ENCODE peak calls at places on chromosomes 4 and X, in four cellular contexts. X is right lobe of liver, I is endothelial cell, U is MCF 10A. M is an unnamed sample.

GRCh38 chr4:158590219-158590618 is 68.5 kb downstream of the RXFP1 start:
- DNase-seq in X (no peak), I (no peak), U (no peak), M (no peak)

GRCh38 chrX:45716747-45717146 is 516.1 kb upstream of the DIPK2B start:
- DNase-seq in X (no peak), I (no peak), U (no peak), M (no peak)

GRCh38 chrX:134171661-134172587 is 65.1 kb upstream of the CCDC160 start:
- DNase-seq in X (no peak), I (peak; percentile 27), U (no peak), M (peak; percentile 28)

GRCh38 chr4:27412617-27413016 is 552.0 kb downstream of the STIM2 start:
- DNase-seq in X (no peak), I (no peak), U (peak; percentile 20), M (no peak)

GRCh38 chr4:40954119-40954668 is 204.4 kb downstream of the NSUN7 start:
- DNase-seq in X (no peak), I (no peak), U (no peak), M (no peak)

GRCh38 chr4:52990706-52991105 is 128.6 kb downstream of the RASL11B start:
- DNase-seq in X (no peak), I (no peak), U (no peak), M (no peak)

GRCh38 chr4:74016068-74016467 is 17.6 kb upstream of the CXCL5 start:
- DNase-seq in X (no peak), I (no peak), U (no peak), M (no peak)

GRCh38 chr4:41525129-41525528 is 12.8 kb upstream of the LIMCH1 start:
- DNase-seq in X (no peak), I (no peak), U (peak; percentile 69), M (no peak)

GRCh38 chrX:68571292-68572256 is 72.7 kb downstream of the YIPF6 start:
- DNase-seq in X (no peak), I (no peak), U (peak; percentile 79), M (no peak)

GRCh38 chr4:42397256-42397634 is at the start of gene SHISA3:
- DNase-seq in X (no peak), I (peak; percentile 40), U (no peak), M (no peak)

GRCh38 chrX:83008415-83008814 is 499.7 kb upstream of the POU3F4 start:
- DNase-seq in X (no peak), I (no peak), U (peak; percentile 34), M (no peak)

GRCh38 chrX:56615282-56615681 is 51.9 kb downstream of the UBQLN2 start:
- DNase-seq in X (no peak), I (no peak), U (no peak), M (no peak)

M was measured in tibial nerve.